ENCODE peak calls at places on chromosomes 4 and X, in nine cellular contexts. J is WTC11, T is pancreas, S is bronchial epithelial cell, N is Panc1, V is Peyer's patch, Z is upper lobe of right lung, M is astrocyte, E is colonic mucosa. L is an unnamed sample.

GRCh38 chr4:70676554-70677090 is 10.3 kb upstream of the JCHAIN start:
- DNase-seq in Z (no peak), J (no peak), V (no peak), N (no peak), S (no peak), E (no peak), T (no peak), M (no peak), L (no peak)

GRCh38 chr4:71187399-71188196 is 151.2 kb upstream of the SLC4A4 start:
- DNase-seq in S (peak; percentile 33), M (peak; percentile 51), V (peak; percentile 52), E (peak; percentile 66), J (peak; percentile 43), N (no peak), T (peak; percentile 30), Z (peak; percentile 68), L (peak; percentile 11)

GRCh38 chrX:69173906-69174305 is 8.7 kb upstream of the PJA1 start:
- DNase-seq in T (no peak), N (no peak), E (no peak), M (no peak), Z (no peak), S (no peak), J (peak; percentile 34), V (no peak), L (peak; percentile 21)

GRCh38 chrX:440636-441035 is 53.9 kb upstream of the PPP2R3B start:
- DNase-seq in J (no peak), S (no peak), M (no peak), T (no peak), Z (peak; percentile 48), E (no peak), V (no peak), N (no peak), L (no peak)

GRCh38 chrX:15343075-15343476 is 7.8 kb upstream of the PIGA start:
- DNase-seq in Z (no peak), T (no peak), N (no peak), V (no peak), S (peak; percentile 29), M (no peak), J (no peak), E (no peak), L (no peak)

GRCh38 chr4:109803924-109804571 is 2.2 kb upstream of the CFI start:
- DNase-seq in E (no peak), T (no peak), J (peak; percentile 18), Z (no peak), N (no peak), M (peak; percentile 58), S (peak; percentile 51), V (peak; percentile 52), L (peak; percentile 31)

GRCh38 chrX:111507931-111508330 is 3.5 kb upstream of the SERTM2 start:
- DNase-seq in S (peak; percentile 80), V (no peak), M (no peak), N (no peak), J (no peak), Z (no peak), E (no peak), T (no peak), L (no peak)

GRCh38 chr4:180527993-180528392 is 1715.2 kb upstream of the TENM3 start:
- DNase-seq in M (no peak), E (no peak), V (no peak), N (no peak), T (no peak), J (no peak), Z (no peak), S (no peak), L (no peak)

GRCh38 chr4:78019494-78019893 is 37.6 kb upstream of the FRAS1 start:
- DNase-seq in J (no peak), M (no peak), T (no peak), S (no peak), E (no peak), Z (no peak), V (no peak), N (no peak), L (no peak)

GRCh38 chr4:81351653-81352455 is 119.9 kb downstream of the RASGEF1B start:
- DNase-seq in E (peak; percentile 81), M (peak; percentile 28), Z (peak; percentile 66), N (peak; percentile 43), S (peak; percentile 63), J (peak; percentile 85), T (peak; percentile 36), V (peak; percentile 89), L (peak; percentile 72)

GRCh38 chrX:155966876-155967275 is 30.6 kb upstream of the IL9R start:
- DNase-seq in M (no peak), V (peak; percentile 53), N (no peak), S (peak; percentile 8), E (no peak), T (no peak), J (peak; percentile 39), Z (no peak), L (no peak)

GRCh38 chr4:79334783-79335182 is 8.9 kb upstream of the NAA11 start:
- DNase-seq in J (no peak), M (no peak), S (no peak), V (no peak), N (no peak), E (no peak), Z (no peak), T (no peak), L (no peak)

GRCh38 chr4:87399148-87399547 is 8.2 kb upstream of the HSD17B11 start:
- DNase-seq in T (no peak), V (no peak), S (no peak), M (no peak), Z (no peak), J (peak; percentile 46), N (no peak), E (peak; percentile 36), L (no peak)

GRCh38 chr4:14096406-14096965 is 469.0 kb upstream of the BOD1L1 start:
- DNase-seq in T (no peak), S (no peak), M (peak; percentile 72), J (no peak), E (no peak), V (no peak), N (no peak), Z (no peak), L (no peak)

GRCh38 chr4:48596336-48596735 is 106.3 kb downstream of the ZAR1 start:
- DNase-seq in Z (no peak), E (no peak), M (no peak), V (no peak), N (no peak), S (no peak), T (no peak), J (no peak), L (no peak)

GRCh38 chr4:154491731-154492249 is at the start of gene DCHS2:
- DNase-seq in N (no peak), J (peak; percentile 69), S (no peak), V (peak; percentile 59), M (no peak), Z (no peak), T (no peak), E (peak; percentile 53), L (peak; percentile 27)

GRCh38 chr4:7043521-7044414 is 596 bp downstream of the TADA2B start:
- DNase-seq in V (peak; percentile 72), E (peak; percentile 65), T (peak; percentile 61), M (peak; percentile 27), S (no peak), Z (peak; percentile 83), J (peak; percentile 35), N (no peak), L (peak; percentile 46)

GRCh38 chrX:113059714-113060113 is 219.1 kb upstream of the AMOT start:
- DNase-seq in E (no peak), T (no peak), Z (no peak), J (no peak), V (no peak), N (no peak), M (peak; percentile 47), S (peak; percentile 0), L (no peak)

GRCh38 chr4:16761031-16761430 is 137.4 kb downstream of the LDB2 start:
- DNase-seq in N (no peak), S (no peak), J (no peak), Z (no peak), T (no peak), E (no peak), M (no peak), V (no peak), L (no peak)

GRCh38 chr4:16767251-16767650 is 131.2 kb downstream of the LDB2 start:
- DNase-seq in T (no peak), J (no peak), N (no peak), Z (no peak), M (no peak), E (no peak), S (no peak), V (no peak), L (no peak)

GRCh38 chr4:16767861-16768260 is 130.6 kb downstream of the LDB2 start:
- DNase-seq in J (no peak), T (no peak), S (no peak), E (no peak), V (no peak), N (no peak), M (no peak), Z (no peak), L (no peak)

GRCh38 chr4:16765549-16765948 is 132.9 kb downstream of the LDB2 start:
- DNase-seq in T (no peak), E (no peak), V (no peak), N (no peak), M (peak; percentile 54), Z (no peak), S (no peak), J (no peak), L (no peak)

GRCh38 chr4:16764622-16765021 is 133.8 kb downstream of the LDB2 start:
- DNase-seq in J (peak; percentile 57), M (no peak), N (no peak), Z (no peak), S (no peak), V (no peak), T (no peak), E (no peak), L (peak; percentile 34)
- TF ChIP-seq CTCF in J (peak; percentile 50), M (peak; percentile 30), N (peak; percentile 25), Z (peak; percentile 19), S (no peak), V (no peak), T (no peak), E (no peak), L (peak; percentile 57)

GRCh38 chr4:82780398-82781231 is 18.0 kb downstream of the SCD5 start:
- DNase-seq in T (peak; percentile 81), M (peak; percentile 58), E (peak; percentile 76), Z (peak; percentile 78), V (peak; percentile 76), J (peak; percentile 25), N (no peak), S (peak; percentile 15), L (no peak)
- TF ChIP-seq CTCF in T (no peak), M (no peak), E (no peak), Z (no peak), V (no peak), J (no peak), N (no peak), S (no peak), L (no peak)

GRCh38 chr4:12022409-12022808 is 593.7 kb upstream of the HS3ST1 start:
- DNase-seq in S (no peak), J (no peak), V (no peak), E (no peak), N (no peak), T (no peak), M (no peak), Z (no peak), L (no peak)
- TF ChIP-seq CTCF in S (no peak), J (no peak), V (no peak), E (no peak), N (no peak), T (no peak), M (no peak), Z (no peak), L (no peak)

DNA sequence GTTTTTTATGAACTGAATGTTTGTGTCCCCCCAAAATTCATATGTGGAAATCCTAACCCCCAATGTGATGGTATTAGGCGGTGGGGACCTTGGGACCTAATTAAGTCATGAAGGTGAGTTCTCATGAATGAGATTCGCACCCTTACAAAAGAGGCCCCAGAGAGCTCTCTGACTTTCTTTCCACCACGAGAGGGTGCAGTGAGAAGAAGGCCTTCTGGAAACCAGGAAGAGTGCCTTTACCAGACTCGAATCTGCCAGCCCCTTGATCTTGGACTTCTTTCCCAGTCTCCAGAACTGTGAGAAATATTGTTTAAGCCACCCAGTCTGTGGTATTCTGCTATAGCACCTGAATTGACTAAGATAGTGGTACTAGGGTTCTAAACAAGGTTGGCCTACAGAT is 40.8 kb downstream of the STK26 start:
- DNase-seq in J (no peak), V (no peak), T (no peak), M (no peak), S (no peak), E (no peak), N (no peak), Z (no peak), L (no peak)
- TF ChIP-seq CTCF in J (no peak), V (no peak), T (no peak), M (no peak), S (no peak), E (no peak), N (no peak), Z (no peak), L (no peak)